ENCODE peak calls at places on chromosome 22, in eight cellular contexts. One of them, this sample, is unnamed. For H3K36me3 and H3K4me1, the result is how much of the 10 kb centered on the place peaks cover.

GRCh38 chr22:21966643-21967516 is 14.2 kb upstream of the PPM1F start:
- DNase-seq in adrenal gland: no peak
- DNase-seq in spleen: no peak
- DNase-seq in pancreas: no peak
- DNase-seq in stomach: no peak
- DNase-seq in Panc1: no peak
- DNase-seq in mucosa of descending colon: no peak
- DNase-seq in OCI-LY7: no peak
- DNase-seq in this sample: no peak

GRCh38 chr22:41564563-41564962 is 3.8 kb downstream of the CSDC2 start:
- DNase-seq in pancreas: no peak
- DNase-seq in mucosa of descending colon: no peak
- DNase-seq in stomach: no peak
- DNase-seq in Panc1: no peak
- DNase-seq in OCI-LY7: no peak
- DNase-seq in adrenal gland: peak
- DNase-seq in spleen: no peak
- DNase-seq in this sample: no peak

GRCh38 chr22:38734203-38735100 is 21.3 kb downstream of the SUN2 start:
- DNase-seq in adrenal gland: no peak
- DNase-seq in pancreas: peak
- DNase-seq in OCI-LY7: no peak
- DNase-seq in mucosa of descending colon: no peak
- DNase-seq in Panc1: no peak
- DNase-seq in spleen: peak
- DNase-seq in stomach: no peak
- DNase-seq in this sample: no peak

GRCh38 chr22:23315341-23315917 is 135.1 kb downstream of the BCR start:
- DNase-seq in OCI-LY7: peak
- DNase-seq in stomach: peak
- DNase-seq in spleen: peak
- DNase-seq in adrenal gland: peak
- DNase-seq in pancreas: peak
- DNase-seq in Panc1: no peak
- DNase-seq in mucosa of descending colon: peak
- DNase-seq in this sample: peak

GRCh38 chr22:23837911-23838685 is 708 bp downstream of the DERL3 start:
- DNase-seq in OCI-LY7: peak
- DNase-seq in Panc1: no peak
- DNase-seq in stomach: no peak
- DNase-seq in spleen: peak
- DNase-seq in pancreas: no peak
- DNase-seq in mucosa of descending colon: no peak
- DNase-seq in adrenal gland: no peak
- DNase-seq in this sample: peak

GRCh38 chr22:49925525-49926128 is 7.2 kb downstream of the CRELD2 start:
- DNase-seq in spleen: peak
- DNase-seq in stomach: no peak
- DNase-seq in OCI-LY7: peak
- DNase-seq in mucosa of descending colon: peak
- DNase-seq in adrenal gland: no peak
- DNase-seq in Panc1: no peak
- DNase-seq in pancreas: peak
- DNase-seq in this sample: peak

GRCh38 chr22:25199726-25200520 is at the start of gene CRYBB3:
- DNase-seq in pancreas: no peak
- DNase-seq in OCI-LY7: no peak
- DNase-seq in Panc1: no peak
- DNase-seq in adrenal gland: no peak
- DNase-seq in mucosa of descending colon: no peak
- DNase-seq in stomach: no peak
- DNase-seq in spleen: no peak
- DNase-seq in this sample: no peak

GRCh38 chr22:24803064-24803542 is 2.9 kb upstream of the SGSM1 start:
- DNase-seq in OCI-LY7: peak
- DNase-seq in Panc1: peak
- DNase-seq in adrenal gland: peak
- DNase-seq in stomach: peak
- DNase-seq in mucosa of descending colon: peak
- DNase-seq in spleen: no peak
- DNase-seq in pancreas: peak
- DNase-seq in this sample: peak

GRCh38 chr22:38433871-38434270 is 21.1 kb downstream of the KCNJ4 start:
- DNase-seq in stomach: no peak
- DNase-seq in adrenal gland: no peak
- DNase-seq in pancreas: no peak
- DNase-seq in mucosa of descending colon: no peak
- DNase-seq in Panc1: no peak
- DNase-seq in spleen: no peak
- DNase-seq in OCI-LY7: no peak
- DNase-seq in this sample: no peak

GRCh38 chr22:27804683-27805297 is 3.2 kb upstream of the MN1 start:
- DNase-seq in spleen: no peak
- DNase-seq in stomach: peak
- DNase-seq in Panc1: peak
- DNase-seq in OCI-LY7: peak
- DNase-seq in pancreas: peak
- DNase-seq in mucosa of descending colon: peak
- DNase-seq in adrenal gland: peak
- DNase-seq in this sample: peak

GRCh38 chr22:23533328-23533762 is 46.7 kb downstream of the IGLL1 start:
- DNase-seq in Panc1: no peak
- DNase-seq in OCI-LY7: peak
- DNase-seq in spleen: peak
- DNase-seq in adrenal gland: peak
- DNase-seq in stomach: no peak
- DNase-seq in pancreas: no peak
- DNase-seq in mucosa of descending colon: no peak
- DNase-seq in this sample: peak

GRCh38 chr22:22810018-22810427 is 77.6 kb upstream of the IGLL5 start:
- DNase-seq in stomach: peak
- DNase-seq in OCI-LY7: peak
- DNase-seq in mucosa of descending colon: peak
- DNase-seq in spleen: peak
- DNase-seq in adrenal gland: peak
- DNase-seq in pancreas: peak
- DNase-seq in Panc1: no peak
- DNase-seq in this sample: peak

GRCh38 chr22:31579835-31580242 is 82.2 kb downstream of the PISD start:
- DNase-seq in adrenal gland: no peak
- DNase-seq in Panc1: no peak
- DNase-seq in stomach: no peak
- DNase-seq in spleen: no peak
- DNase-seq in mucosa of descending colon: peak
- DNase-seq in OCI-LY7: no peak
- DNase-seq in pancreas: no peak
- DNase-seq in this sample: no peak
- H3K36me3 ChIP-seq in adrenal gland: under half
- H3K36me3 ChIP-seq in Panc1: under half
- H3K36me3 ChIP-seq in stomach: half or more
- H3K36me3 ChIP-seq in spleen: under half
- H3K36me3 ChIP-seq in mucosa of descending colon: under half
- H3K36me3 ChIP-seq in OCI-LY7: half or more
- H3K36me3 ChIP-seq in pancreas: under half
- H3K36me3 ChIP-seq in this sample: half or more

GRCh38 chr22:35311551-35311999 is 11.9 kb downstream of the TOM1 start:
- DNase-seq in stomach: no peak
- DNase-seq in OCI-LY7: no peak
- DNase-seq in spleen: peak
- DNase-seq in Panc1: no peak
- DNase-seq in adrenal gland: peak
- DNase-seq in pancreas: no peak
- DNase-seq in mucosa of descending colon: no peak
- DNase-seq in this sample: no peak
- H3K4me1 ChIP-seq in stomach: half or more
- H3K4me1 ChIP-seq in OCI-LY7: under half
- H3K4me1 ChIP-seq in spleen: half or more
- H3K4me1 ChIP-seq in Panc1: under half
- H3K4me1 ChIP-seq in adrenal gland: half or more
- H3K4me1 ChIP-seq in pancreas: under half
- H3K4me1 ChIP-seq in mucosa of descending colon: half or more
- H3K4me1 ChIP-seq in this sample: half or more

GRCh38 chr22:46110215-46110614 is 40.1 kb upstream of the PPARA start:
- DNase-seq in OCI-LY7: no peak
- DNase-seq in spleen: no peak
- DNase-seq in stomach: no peak
- DNase-seq in pancreas: peak
- DNase-seq in mucosa of descending colon: no peak
- DNase-seq in Panc1: no peak
- DNase-seq in adrenal gland: peak
- DNase-seq in this sample: no peak
- H3K36me3 ChIP-seq in OCI-LY7: under half
- H3K36me3 ChIP-seq in spleen: half or more
- H3K36me3 ChIP-seq in stomach: half or more
- H3K36me3 ChIP-seq in pancreas: under half
- H3K36me3 ChIP-seq in mucosa of descending colon: under half
- H3K36me3 ChIP-seq in Panc1: under half
- H3K36me3 ChIP-seq in adrenal gland: half or more
- H3K36me3 ChIP-seq in this sample: under half

DNA sequence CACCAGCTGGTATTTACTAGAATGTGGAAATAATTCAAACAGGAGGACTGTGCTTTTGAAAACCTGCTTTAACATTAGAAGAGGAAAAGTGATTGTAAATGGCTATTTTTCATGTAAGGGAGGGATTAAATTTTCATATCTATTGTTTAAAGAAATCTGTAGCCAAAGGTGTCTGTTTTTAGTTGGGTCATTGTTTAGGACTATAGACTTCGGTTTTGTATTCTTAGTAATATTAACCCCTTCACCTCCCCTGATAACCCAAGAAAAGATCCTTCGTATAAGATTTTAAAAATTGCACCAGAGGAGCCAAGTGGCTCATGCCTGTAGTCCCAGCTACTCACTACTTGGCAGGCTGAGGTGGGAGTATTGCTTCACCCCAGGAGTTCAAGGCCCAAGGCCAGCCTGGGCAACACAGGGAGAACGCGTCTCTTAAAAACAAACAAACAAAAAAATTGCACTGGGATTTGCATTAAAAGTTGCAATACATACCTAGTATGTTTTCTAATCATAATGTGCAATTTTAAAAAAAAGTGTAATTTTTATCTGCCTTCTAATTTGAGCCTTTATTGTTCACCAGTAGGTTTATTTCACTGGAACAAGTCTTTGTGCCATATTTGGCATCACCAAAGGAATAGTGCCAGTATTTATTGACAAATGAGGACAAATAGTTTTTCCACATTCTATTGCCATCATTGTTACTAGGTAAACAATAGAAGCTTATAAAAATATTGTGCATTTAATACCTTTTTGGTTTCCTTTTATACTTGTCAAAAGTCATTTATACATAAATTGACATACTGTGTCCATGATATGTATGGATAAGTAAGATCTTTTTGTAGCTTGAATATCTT is 34.3 kb downstream of the MTMR3 start:
- DNase-seq in OCI-LY7: no peak
- DNase-seq in adrenal gland: peak
- DNase-seq in pancreas: no peak
- DNase-seq in Panc1: no peak
- DNase-seq in spleen: no peak
- DNase-seq in mucosa of descending colon: no peak
- DNase-seq in stomach: no peak
- DNase-seq in this sample: no peak
- H3K4me1 ChIP-seq in OCI-LY7: under half
- H3K4me1 ChIP-seq in adrenal gland: half or more
- H3K4me1 ChIP-seq in pancreas: under half
- H3K4me1 ChIP-seq in Panc1: under half
- H3K4me1 ChIP-seq in spleen: half or more
- H3K4me1 ChIP-seq in mucosa of descending colon: under half
- H3K4me1 ChIP-seq in stomach: half or more
- H3K4me1 ChIP-seq in this sample: under half

GRCh38 chr22:44753189-44754042 is 1.0 kb downstream of the ARHGAP8 start:
- DNase-seq in adrenal gland: no peak
- DNase-seq in mucosa of descending colon: peak
- DNase-seq in pancreas: no peak
- DNase-seq in stomach: no peak
- DNase-seq in Panc1: no peak
- DNase-seq in spleen: peak
- DNase-seq in OCI-LY7: no peak
- DNase-seq in this sample: no peak
- H3K36me3 ChIP-seq in adrenal gland: under half
- H3K36me3 ChIP-seq in mucosa of descending colon: under half
- H3K36me3 ChIP-seq in pancreas: under half
- H3K36me3 ChIP-seq in stomach: under half
- H3K36me3 ChIP-seq in Panc1: under half
- H3K36me3 ChIP-seq in spleen: under half
- H3K36me3 ChIP-seq in OCI-LY7: under half
- H3K36me3 ChIP-seq in this sample: under half

DNA sequence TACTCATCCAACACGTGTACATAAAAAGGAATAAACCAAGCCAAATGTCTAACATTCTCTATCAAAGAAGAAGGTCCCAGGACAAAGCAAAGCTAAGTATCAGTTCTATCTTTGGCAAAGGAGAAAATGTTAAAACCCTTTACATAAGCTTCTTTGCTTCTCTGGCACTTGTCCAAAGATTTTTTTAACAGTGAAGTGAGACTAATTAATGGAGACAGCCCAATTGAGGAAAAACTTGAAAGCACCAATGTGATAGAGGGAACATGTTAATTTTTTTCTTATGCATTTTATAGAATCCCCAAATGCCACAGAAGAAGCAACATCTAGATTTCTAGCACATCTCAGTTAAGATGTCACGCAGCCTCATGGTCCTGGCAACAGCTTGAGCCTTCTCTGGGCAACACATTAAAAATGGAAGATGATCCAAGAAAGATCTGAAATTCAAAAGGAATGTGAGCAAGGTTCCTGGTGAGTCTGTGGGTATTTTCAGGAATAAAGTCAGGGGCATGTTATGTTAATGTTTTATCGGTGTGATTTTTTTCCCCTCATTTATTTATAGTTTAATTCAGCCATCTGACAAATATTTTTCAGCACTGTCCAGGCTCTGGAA is 48.5 kb downstream of the PACSIN2 start:
- DNase-seq in Panc1: no peak
- DNase-seq in stomach: no peak
- DNase-seq in adrenal gland: no peak
- DNase-seq in mucosa of descending colon: no peak
- DNase-seq in OCI-LY7: no peak
- DNase-seq in pancreas: no peak
- DNase-seq in spleen: no peak
- DNase-seq in this sample: no peak
- H3K4me1 ChIP-seq in Panc1: under half
- H3K4me1 ChIP-seq in stomach: under half
- H3K4me1 ChIP-seq in adrenal gland: under half
- H3K4me1 ChIP-seq in mucosa of descending colon: under half
- H3K4me1 ChIP-seq in OCI-LY7: under half
- H3K4me1 ChIP-seq in pancreas: under half
- H3K4me1 ChIP-seq in spleen: half or more
- H3K4me1 ChIP-seq in this sample: under half

DNA sequence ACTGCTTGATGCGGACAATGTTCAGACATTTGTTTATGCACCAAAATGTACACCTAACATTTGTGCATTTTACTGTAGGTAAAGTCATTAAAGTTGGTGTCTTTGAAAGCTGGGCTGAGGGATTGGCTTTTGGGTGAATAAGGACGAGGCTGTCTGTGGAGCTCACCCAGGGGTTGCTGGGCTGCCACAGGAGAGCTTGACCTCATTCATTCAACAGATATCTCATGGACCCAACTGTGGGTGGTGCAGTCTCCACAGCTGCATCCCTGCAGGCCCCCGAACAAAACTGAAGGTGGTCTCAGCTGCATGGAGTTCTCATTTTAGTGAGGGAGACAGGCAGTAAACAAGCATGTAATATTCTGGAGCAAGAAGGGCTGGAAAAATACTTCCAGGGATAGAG is 32.7 kb downstream of the SGSM3 start:
- DNase-seq in OCI-LY7: no peak
- DNase-seq in spleen: no peak
- DNase-seq in mucosa of descending colon: no peak
- DNase-seq in stomach: no peak
- DNase-seq in Panc1: no peak
- DNase-seq in pancreas: no peak
- DNase-seq in adrenal gland: no peak
- DNase-seq in this sample: no peak
- H3K36me3 ChIP-seq in OCI-LY7: half or more
- H3K36me3 ChIP-seq in spleen: under half
- H3K36me3 ChIP-seq in mucosa of descending colon: under half
- H3K36me3 ChIP-seq in stomach: half or more
- H3K36me3 ChIP-seq in Panc1: under half
- H3K36me3 ChIP-seq in pancreas: under half
- H3K36me3 ChIP-seq in adrenal gland: half or more
- H3K36me3 ChIP-seq in this sample: under half